ENCODE peak calls at places on chromosomes 13 and 19, in six cellular contexts. F is uterus, J is bronchial epithelial cell, Q is tibial nerve, L is IMR-90, U is small intestine. A is an unnamed sample. For H3K36me3, the result is how much of the 10 kb centered on the place peaks cover.

GRCh38 chr19:7908742-7909461 is 5.2 kb downstream of the MAP2K7 start:
- DNase-seq in Q (no peak), J (no peak), F (no peak), U (no peak), L (no peak), A (no peak)

GRCh38 chr13:19181621-19182485 is at the start of gene TUBA3C:
- DNase-seq in U (no peak), J (no peak), L (no peak), Q (no peak), F (no peak), A (no peak)

GRCh38 chr13:103517066-103517767 is 451.0 kb upstream of the SLC10A2 start:
- DNase-seq in L (no peak), U (peak), Q (no peak), F (no peak), J (no peak), A (no peak)

GRCh38 chr13:113846639-113847318 is 17.1 kb downstream of the GAS6 start:
- DNase-seq in L (no peak), U (no peak), F (peak), Q (no peak), J (no peak), A (no peak)

GRCh38 chr13:29924951-29925350 is 74.5 kb upstream of the UBL3 start:
- DNase-seq in L (no peak), F (no peak), U (no peak), J (no peak), Q (no peak), A (no peak)

GRCh38 chr19:42091300-42092266 is 15.6 kb downstream of the ZNF574 start:
- DNase-seq in L (peak), Q (no peak), U (peak), F (no peak), J (peak), A (no peak)

GRCh38 chr13:30748717-30749116 is 13.4 kb downstream of the ALOX5AP start:
- DNase-seq in J (no peak), Q (no peak), F (no peak), U (no peak), L (no peak), A (no peak)

GRCh38 chr13:29077051-29077813 is 257.1 kb downstream of the MTUS2 start:
- DNase-seq in U (no peak), J (no peak), L (no peak), Q (no peak), F (no peak), A (no peak)

GRCh38 chr19:14496849-14497346 is 971 bp upstream of the GIPC1 start:
- DNase-seq in Q (no peak), L (no peak), F (no peak), U (no peak), J (no peak), A (no peak)

GRCh38 chr13:26557393-26558073 is at the start of gene WASF3:
- DNase-seq in U (peak), Q (peak), L (peak), J (peak), F (peak), A (peak)

GRCh38 chr19:24074720-24075119 is 12.3 kb upstream of the ZNF254 start:
- DNase-seq in L (peak), Q (no peak), F (no peak), U (no peak), J (peak), A (no peak)

GRCh38 chr13:23867027-23867491 is 22.1 kb downstream of the MIPEP start:
- DNase-seq in U (no peak), F (no peak), L (peak), Q (no peak), J (peak), A (no peak)

GRCh38 chr13:111322916-111323331 is 2.5 kb downstream of the TEX29 start:
- DNase-seq in L (no peak), Q (no peak), U (no peak), J (no peak), F (no peak), A (no peak)

GRCh38 chr13:21625366-21625765 is 21.4 kb upstream of the MICU2 start:
- DNase-seq in F (no peak), U (peak), L (peak), J (peak), Q (no peak), A (peak)

GRCh38 chr19:7488736-7489353 is at the start of gene PEX11G:
- DNase-seq in F (peak), J (peak), L (peak), Q (peak), U (peak), A (peak)

GRCh38 chr13:33260168-33261098 is 25.1 kb downstream of the STARD13 start:
- DNase-seq in F (no peak), J (no peak), U (peak), L (peak), Q (no peak), A (no peak)

GRCh38 chr13:27425918-27426630 is 1.7 kb downstream of the GTF3A start:
- DNase-seq in J (peak), U (peak), L (peak), F (peak), Q (peak), A (peak)

GRCh38 chr13:51804295-51805172 is 571 bp upstream of the DHRS12 start:
- DNase-seq in J (no peak), U (no peak), L (no peak), Q (no peak), F (no peak), A (no peak)

GRCh38 chr13:60134376-60134775 is 29.4 kb downstream of the DIAPH3 start:
- DNase-seq in F (no peak), U (no peak), L (no peak), J (no peak), Q (no peak), A (no peak)

GRCh38 chr13:48731957-48732569 is 78.3 kb downstream of the CYSLTR2 start:
- DNase-seq in J (no peak), L (no peak), F (no peak), U (peak), Q (no peak), A (peak)

GRCh38 chr13:112742583-112742982 is 52.7 kb downstream of the ATP11A start:
- DNase-seq in F (no peak), J (no peak), Q (no peak), U (no peak), L (no peak), A (no peak)

GRCh38 chr13:75365724-75366173 is 116.2 kb downstream of the TBC1D4 start:
- DNase-seq in F (no peak), J (peak), U (no peak), Q (no peak), L (peak), A (no peak)

GRCh38 chr13:36431204-36432105 is 840 bp upstream of the CCNA1 start:
- DNase-seq in L (no peak), U (no peak), J (no peak), Q (no peak), F (peak), A (no peak)

GRCh38 chr13:50580684-50581305 is 262.7 kb downstream of the DLEU7 start:
- DNase-seq in J (peak), L (peak), U (no peak), Q (no peak), F (no peak), A (no peak)

GRCh38 chr19:1383014-1383310 is 745 bp upstream of the NDUFS7 start:
- DNase-seq in U (no peak), F (no peak), J (no peak), Q (no peak), L (no peak), A (peak)
- H3K4me3 ChIP-seq in U (no peak), F (no peak), J (no peak), Q (no peak), L (no peak), A (peak)

GRCh38 chr19:3452456-3453068 is 27.8 kb downstream of the SMIM24 start:
- DNase-seq in Q (no peak), J (no peak), F (peak), L (no peak), U (no peak), A (no peak)

GRCh38 chr19:3450796-3451411 is 29.4 kb downstream of the SMIM24 start:
- DNase-seq in J (peak), U (no peak), Q (no peak), F (peak), L (peak), A (no peak)

GRCh38 chr19:3444695-3445234 is 35.6 kb downstream of the SMIM24 start:
- DNase-seq in F (no peak), U (no peak), J (no peak), L (no peak), Q (no peak), A (no peak)

GRCh38 chr19:3451451-3451866 is 28.9 kb downstream of the SMIM24 start:
- DNase-seq in Q (no peak), F (peak), J (no peak), L (no peak), U (no peak), A (no peak)

GRCh38 chr19:3448616-3449334 is 31.6 kb downstream of the SMIM24 start:
- DNase-seq in L (no peak), U (no peak), F (peak), J (no peak), Q (no peak), A (no peak)
- H3K36me3 ChIP-seq in L (half or more), U (under half), F (under half), J (under half), Q (under half), A (half or more)

GRCh38 chr19:48568345-48568886 is 16.4 kb downstream of the SULT2B1 start:
- DNase-seq in L (peak), Q (peak), J (peak), U (peak), F (peak), A (no peak)
- H3K4me3 ChIP-seq in L (no peak), Q (no peak), J (no peak), U (no peak), F (no peak), A (no peak)

GRCh38 chr13:40814803-40815202 is 25.4 kb downstream of the SLC25A15 start:
- DNase-seq in U (no peak), L (peak), Q (no peak), J (no peak), F (no peak), A (no peak)

GRCh38 chr13:40813662-40814454 is 24.4 kb downstream of the SLC25A15 start:
- DNase-seq in F (no peak), Q (no peak), U (peak), J (peak), L (peak), A (no peak)

GRCh38 chr13:40812102-40812501 is 22.7 kb downstream of the SLC25A15 start:
- DNase-seq in F (no peak), J (no peak), U (no peak), L (no peak), Q (no peak), A (no peak)

GRCh38 chr13:40809471-40809870 is 20.1 kb downstream of the SLC25A15 start:
- DNase-seq in U (no peak), J (no peak), Q (no peak), L (no peak), F (no peak), A (no peak)

GRCh38 chr13:40812724-40813445 is 23.5 kb downstream of the SLC25A15 start:
- DNase-seq in U (peak), Q (no peak), F (no peak), L (peak), J (peak), A (no peak)
- H3K36me3 ChIP-seq in U (under half), Q (under half), F (under half), L (under half), J (under half), A (under half)

DNA sequence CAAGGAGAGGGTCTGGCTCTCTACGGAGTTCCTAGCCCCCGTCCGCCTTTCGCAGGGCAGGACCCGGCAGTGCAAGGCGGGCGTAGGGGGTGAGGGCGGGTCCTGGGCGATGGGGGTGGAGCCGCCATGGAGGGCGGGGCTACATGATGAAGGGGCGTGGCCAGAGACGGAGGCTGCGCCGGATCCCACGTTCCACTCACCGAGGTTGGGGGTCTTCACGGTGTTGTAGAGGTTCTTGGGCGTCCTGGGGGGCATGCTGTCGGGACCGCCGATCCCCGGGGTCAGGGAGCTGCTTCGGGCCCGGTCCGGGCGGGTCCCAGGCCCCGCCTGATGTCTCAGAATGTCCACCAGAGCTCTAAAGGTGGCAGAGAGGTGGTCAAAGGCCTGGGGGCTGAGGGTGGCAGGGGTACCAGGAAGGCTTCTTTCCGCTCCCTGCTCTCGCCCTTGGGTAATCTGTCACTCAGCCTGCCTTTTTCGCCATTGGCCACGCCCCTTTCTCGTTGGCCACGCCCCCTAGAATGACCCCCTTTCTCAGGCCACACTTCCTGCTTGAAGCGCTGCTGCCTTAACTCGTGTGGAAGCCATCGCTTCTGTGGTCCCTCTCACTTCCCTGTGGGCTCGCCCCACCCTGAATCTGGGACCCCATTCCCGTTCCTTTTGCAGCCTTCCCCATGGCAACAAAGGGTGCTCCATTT is 2.5 kb downstream of the SHISA7 start:
- DNase-seq in L (no peak), Q (no peak), U (no peak), J (no peak), F (no peak), A (no peak)
- H3K4me3 ChIP-seq in L (no peak), Q (no peak), U (no peak), J (no peak), F (no peak), A (no peak)

DNA sequence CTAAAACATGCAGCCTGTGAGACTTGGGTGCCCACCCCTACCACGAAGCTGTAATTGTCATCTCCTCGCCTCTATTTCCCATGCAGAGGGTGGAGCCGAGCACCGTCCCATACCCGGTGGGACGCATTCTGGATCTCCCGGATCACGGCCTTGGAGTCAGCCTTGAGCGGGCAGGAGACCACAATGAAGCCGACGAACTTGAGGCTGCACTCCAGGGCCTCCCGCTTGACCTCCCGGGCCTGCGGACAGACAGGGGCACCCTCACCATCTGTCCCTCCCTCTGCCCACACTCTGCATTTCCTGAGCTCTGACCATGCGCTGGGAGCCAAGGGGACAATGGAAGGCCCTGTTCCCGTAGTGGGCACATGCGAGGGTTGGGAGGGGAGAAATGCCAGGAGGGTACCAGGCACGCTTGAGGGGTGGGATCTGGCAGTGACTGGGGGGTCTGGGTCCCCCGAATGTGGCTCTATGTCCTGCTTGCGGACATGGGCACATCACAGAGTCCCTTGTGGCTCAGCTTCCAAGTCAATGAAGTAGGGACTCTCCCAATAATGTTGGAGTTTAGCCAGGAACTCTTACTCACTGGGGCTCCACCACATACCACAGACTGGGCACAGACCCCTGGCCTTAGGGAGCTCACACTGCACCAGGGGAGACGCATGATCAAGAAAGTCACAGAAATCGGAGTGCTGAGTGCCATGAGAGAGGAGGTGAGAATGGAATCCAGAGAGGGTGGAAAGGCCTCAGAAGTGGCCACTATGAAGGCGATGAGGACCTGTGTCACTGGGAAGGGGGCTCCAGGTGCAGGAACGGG is 9.2 kb upstream of the GMIP start:
- DNase-seq in U (no peak), J (no peak), F (no peak), L (peak), Q (no peak), A (no peak)
- H3K36me3 ChIP-seq in U (under half), J (half or more), F (under half), L (half or more), Q (under half), A (half or more)

GRCh38 chr19:13282486-13283065 is 132.4 kb downstream of the IER2 start:
- DNase-seq in Q (no peak), U (no peak), L (no peak), J (no peak), F (no peak), A (no peak)
- H3K4me3 ChIP-seq in Q (no peak), U (no peak), L (no peak), J (no peak), F (no peak), A (no peak)

GRCh38 chr19:13112555-13112954 is 4.0 kb downstream of the TRMT1 start:
- DNase-seq in J (no peak), Q (no peak), L (no peak), F (no peak), U (no peak), A (no peak)

GRCh38 chr19:13104848-13105646 is 2.4 kb upstream of the LYL1 start:
- DNase-seq in Q (no peak), L (no peak), U (no peak), J (no peak), F (no peak), A (no peak)

GRCh38 chr19:13110099-13110610 is 6.4 kb downstream of the TRMT1 start:
- DNase-seq in F (no peak), Q (no peak), L (no peak), J (no peak), U (no peak), A (no peak)

GRCh38 chr19:13103961-13104847 is 1.5 kb upstream of the LYL1 start:
- DNase-seq in J (no peak), Q (no peak), L (no peak), U (no peak), F (peak), A (peak)

GRCh38 chr19:13109361-13110098 is 6.9 kb upstream of the LYL1 start:
- DNase-seq in J (no peak), L (no peak), U (no peak), F (no peak), Q (no peak), A (no peak)
- H3K36me3 ChIP-seq in J (under half), L (under half), U (under half), F (under half), Q (under half), A (under half)

DNA sequence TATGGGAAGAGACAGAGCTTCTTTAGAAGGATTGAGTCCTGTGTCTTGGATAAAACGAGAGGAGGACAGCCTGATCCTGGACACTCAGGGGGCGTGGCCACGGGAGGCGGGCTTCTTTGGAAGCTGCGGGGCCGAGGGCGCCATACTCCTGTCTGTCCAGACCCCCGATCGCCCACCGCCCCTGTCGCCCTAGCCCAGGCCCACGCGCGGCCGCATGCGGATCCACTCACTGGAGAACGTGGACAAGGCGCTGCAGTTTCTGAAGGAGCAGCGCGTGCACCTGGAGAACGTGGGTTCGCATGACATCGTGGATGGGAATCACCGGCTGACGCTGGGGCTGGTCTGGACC is 23.1 kb downstream of the SPTBN4 start:
- DNase-seq in Q (no peak), U (no peak), J (no peak), F (no peak), L (no peak), A (no peak)
- H3K4me3 ChIP-seq in Q (no peak), U (no peak), J (no peak), F (no peak), L (no peak), A (no peak)

DNA sequence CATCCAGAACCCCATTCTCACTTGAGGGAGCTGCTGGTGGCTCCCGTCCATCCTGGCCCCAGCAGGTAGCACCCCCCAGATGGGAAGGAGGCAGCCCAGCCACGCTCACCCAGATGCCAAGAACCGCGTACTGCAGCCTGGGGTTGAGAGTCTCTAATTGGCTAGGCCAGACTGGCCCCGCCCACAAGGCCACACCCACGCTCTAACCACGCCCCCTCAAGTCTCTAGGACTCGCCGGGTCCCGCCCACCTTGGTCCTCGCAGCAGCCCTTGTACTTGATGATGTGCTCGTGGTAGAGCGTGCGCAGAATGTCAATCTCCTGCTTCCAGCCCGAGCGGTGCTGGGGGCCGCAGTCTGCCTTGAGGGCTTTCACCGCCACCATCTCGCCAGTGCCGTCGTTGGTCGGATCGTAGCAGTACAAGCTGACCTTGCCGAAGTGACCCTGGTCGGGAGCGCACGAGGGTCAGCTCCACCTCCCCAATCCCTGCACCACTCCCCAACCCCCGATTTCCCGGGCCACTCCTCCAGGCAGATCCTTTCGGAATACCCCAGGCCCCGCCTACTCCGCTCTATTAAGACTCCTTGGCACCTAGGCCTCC is 14.5 kb upstream of the ICAM3 start:
- DNase-seq in U (no peak), L (peak), J (no peak), Q (peak), F (peak), A (peak)
- H3K36me3 ChIP-seq in U (under half), L (half or more), J (under half), Q (under half), F (under half), A (under half)

A was measured in HAP-1.